ENCODE peak calls at places on chromosome 19, in six cellular contexts. B is T-helper 2 cell; H is activated CD4-positive, alpha-beta T cell treated with anti-CD3 and anti-CD28 coated beads for 24 hours; W is adipocyte; Q is stimulated activated naive CD8-positive, alpha-beta T cell treated with anti-CD3 and anti-CD28 coated beads, Interleukin-15, Interleukin-2, amounts not matched to agents 100 U/mL and 50 U/mL, for 24 hours; V is mesothelial cell of epicardium. M is an unnamed sample.

GRCh38 chr19:8630796-8631424 is 477 bp downstream of the NFILZ start:
- DNase-seq in B (no peak), H (no peak), W (no peak), Q (no peak), V (no peak), M (no peak)

GRCh38 chr19:35318679-35319448 is 10.1 kb upstream of the CD22 start:
- DNase-seq in B (no peak), H (no peak), W (peak; percentile 14), Q (peak; percentile 33), V (no peak), M (no peak)

GRCh38 chr19:33770107-33770506 is 26.6 kb upstream of the KCTD15 start:
- DNase-seq in B (no peak), H (no peak), W (no peak), Q (no peak), V (no peak), M (no peak)

GRCh38 chr19:872266-872951 is 12.9 kb downstream of the CFD start:
- DNase-seq in B (peak; percentile 94), H (peak; percentile 65), W (peak; percentile 60), Q (peak; percentile 85), V (peak; percentile 64), M (no peak)

GRCh38 chr19:58021541-58022282 is 12.1 kb upstream of the ZSCAN1 start:
- DNase-seq in B (peak; percentile 47), H (no peak), W (peak; percentile 45), Q (peak; percentile 43), V (no peak), M (peak; percentile 72)

GRCh38 chr19:10517760-10518443 is 655 bp upstream of the S1PR5 start:
- DNase-seq in B (peak; percentile 43), H (no peak), W (peak; percentile 61), Q (no peak), V (peak; percentile 58), M (no peak)

GRCh38 chr19:49106648-49107135 is 7.5 kb upstream of the LIN7B start:
- DNase-seq in B (peak; percentile 68), H (peak; percentile 52), W (peak; percentile 70), Q (peak; percentile 78), V (peak; percentile 72), M (no peak)

GRCh38 chr19:4086336-4086953 is 19.7 kb upstream of the ZBTB7A start:
- DNase-seq in B (no peak), H (no peak), W (no peak), Q (no peak), V (no peak), M (no peak)

GRCh38 chr19:34325181-34325580 is 39.8 kb upstream of the GPI start:
- DNase-seq in B (no peak), H (no peak), W (no peak), Q (no peak), V (no peak), M (no peak)

GRCh38 chr19:15652559-15653278 is 12.0 kb downstream of the CYP4F3 start:
- DNase-seq in B (no peak), H (no peak), W (no peak), Q (no peak), V (no peak), M (no peak)

GRCh38 chr19:21094347-21095025 is 12.5 kb downstream of the ZNF714 start:
- DNase-seq in B (no peak), H (no peak), W (no peak), Q (no peak), V (no peak), M (no peak)

GRCh38 chr19:48681127-48681470 is 8.3 kb upstream of the NTN5 start:
- DNase-seq in B (peak; percentile 19), H (no peak), W (peak; percentile 17), Q (no peak), V (no peak), M (no peak)

GRCh38 chr19:34364830-34365462 is at the start of gene GPI:
- DNase-seq in B (peak; percentile 79), H (peak; percentile 62), W (peak; percentile 83), Q (peak; percentile 83), V (peak; percentile 54), M (peak; percentile 15)

GRCh38 chr19:16623576-16623975 is 4.4 kb downstream of the MED26 start:
- DNase-seq in B (peak; percentile 41), H (no peak), W (no peak), Q (no peak), V (no peak), M (no peak)

GRCh38 chr19:43649514-43649913 is 9.9 kb upstream of the CADM4 start:
- DNase-seq in B (no peak), H (no peak), W (no peak), Q (no peak), V (no peak), M (no peak)

GRCh38 chr19:50258918-50259372 is 55.5 kb downstream of the MYH14 start:
- DNase-seq in B (no peak), H (peak; percentile 21), W (no peak), Q (peak; percentile 53), V (no peak), M (peak; percentile 95)

GRCh38 chr19:13861392-13861713 is 15.6 kb upstream of the NANOS3 start:
- DNase-seq in B (no peak), H (no peak), W (no peak), Q (peak; percentile 54), V (no peak), M (no peak)